ENCODE peak calls at places on chromosomes 16 and 17, in four cellular contexts. R is ascending aorta, D is HAP-1, J is upper lobe of right lung. M is an unnamed sample.
A peak's percentile ranks its signal among the peaks of the same experiment; 100 is the strongest.

GRCh38 chr16:2028620-2029220 is 2.0 kb downstream of the NHERF2 start:
- DNase-seq in D (no peak), J (no peak), R (no peak), M (no peak)

GRCh38 chr17:40821536-40821935 is 878 bp downstream of the KRT10 start:
- DNase-seq in R (no peak), D (no peak), J (no peak), M (no peak)

GRCh38 chr16:84607061-84607460 is 10.8 kb downstream of the COTL1 start:
- DNase-seq in R (peak; percentile 50), D (no peak), J (no peak), M (no peak)

GRCh38 chr17:42695500-42695899 is 13.2 kb downstream of the CNTNAP1 start:
- DNase-seq in J (peak; percentile 62), D (no peak), R (no peak), M (no peak)

GRCh38 chr16:85607796-85608514 is 5.2 kb upstream of the GSE1 start:
- DNase-seq in D (no peak), J (no peak), R (no peak), M (no peak)

GRCh38 chr16:78775161-78775561 is 675.7 kb downstream of the WWOX start:
- DNase-seq in D (no peak), R (no peak), J (no peak), M (no peak)

GRCh38 chr17:32302860-32303649 is 37.4 kb downstream of the RHBDL3 start:
- DNase-seq in R (no peak), J (no peak), D (peak; percentile 91), M (no peak)

GRCh38 chr16:81995651-81996050 is 15.6 kb downstream of the SDR42E1 start:
- DNase-seq in J (no peak), R (no peak), D (no peak), M (no peak)

GRCh38 chr16:31177136-31177535 is 2.8 kb upstream of the FUS start:
- DNase-seq in J (peak; percentile 68), D (no peak), R (no peak), M (no peak)

GRCh38 chr17:80920406-80920805 is 71.2 kb upstream of the CHMP6 start:
- DNase-seq in J (peak; percentile 51), D (no peak), R (no peak), M (no peak)

GRCh38 chr16:860891-861290 is 60.4 kb upstream of the GNG13 start:
- DNase-seq in D (no peak), R (no peak), J (no peak), M (no peak)

GRCh38 chr16:88382491-88383400 is at the start of gene ZNF469:
- DNase-seq in D (peak; percentile 42), R (no peak), J (peak; percentile 64), M (no peak)

GRCh38 chr16:897200-897543 is 73.6 kb downstream of the LMF1 start:
- DNase-seq in R (no peak), J (no peak), D (no peak), M (no peak)

GRCh38 chr17:44351464-44351863 is 6.4 kb downstream of the GRN start:
- DNase-seq in J (no peak), R (no peak), D (no peak), M (no peak)

GRCh38 chr17:79943354-79944241 is 92.1 kb downstream of the TBC1D16 start:
- DNase-seq in R (peak; percentile 56), J (peak; percentile 39), D (peak; percentile 4), M (no peak)

GRCh38 chr16:85649411-85649977 is 36.4 kb downstream of the GSE1 start:
- DNase-seq in J (no peak), R (no peak), D (no peak), M (no peak)

GRCh38 chr16:85126731-85127662 is 14.7 kb upstream of the CIBAR2 start:
- DNase-seq in D (peak; percentile 36), J (no peak), R (peak; percentile 90), M (no peak)

GRCh38 chr17:17605747-17606083 is 14.2 kb upstream of the PEMT start:
- DNase-seq in J (no peak), D (no peak), R (no peak), M (no peak)

GRCh38 chr16:35598696-35599332 is 2139.4 kb downstream of the TP53TG3F start:
- DNase-seq in J (no peak), R (no peak), D (no peak), M (no peak)

GRCh38 chr16:995087-995486 is 13.5 kb downstream of the SOX8 start:
- DNase-seq in D (no peak), R (no peak), J (no peak), M (no peak)

GRCh38 chr16:49013727-49014080 is 267.9 kb downstream of the CBLN1 start:
- DNase-seq in D (no peak), J (no peak), R (no peak), M (no peak)

GRCh38 chr17:21072623-21073278 is 29.9 kb upstream of the USP22 start:
- DNase-seq in D (no peak), R (no peak), J (no peak), M (no peak)

GRCh38 chr17:69853533-69854262 is 221.3 kb upstream of the KCNJ16 start:
- DNase-seq in J (no peak), D (no peak), R (no peak), M (no peak)

GRCh38 chr16:61858996-61859395 is 177.2 kb downstream of the CDH8 start:
- DNase-seq in J (no peak), D (no peak), R (no peak), M (no peak)

GRCh38 chr17:82116246-82116645 is 18.2 kb upstream of the FASN start:
- DNase-seq in D (no peak), R (no peak), J (no peak), M (no peak)

GRCh38 chr16:88378401-88378800 is 4.4 kb upstream of the ZNF469 start:
- DNase-seq in D (no peak), J (peak; percentile 60), R (no peak), M (no peak)

GRCh38 chr16:84358601-84359295 is 9.6 kb upstream of the ATP2C2 start:
- DNase-seq in J (no peak), D (no peak), R (no peak), M (no peak)

GRCh38 chr16:86571197-86571915 is 4.7 kb downstream of the FOXC2 start:
- DNase-seq in D (no peak), J (no peak), R (no peak), M (no peak)

GRCh38 chr16:1788095-1788707 is 5.3 kb downstream of the IGFALS start:
- DNase-seq in J (peak; percentile 66), D (no peak), R (peak; percentile 57), M (no peak)

GRCh38 chr17:69725125-69725524 is 310.6 kb downstream of the MAP2K6 start:
- DNase-seq in R (no peak), D (no peak), J (no peak), M (no peak)

DNA sequence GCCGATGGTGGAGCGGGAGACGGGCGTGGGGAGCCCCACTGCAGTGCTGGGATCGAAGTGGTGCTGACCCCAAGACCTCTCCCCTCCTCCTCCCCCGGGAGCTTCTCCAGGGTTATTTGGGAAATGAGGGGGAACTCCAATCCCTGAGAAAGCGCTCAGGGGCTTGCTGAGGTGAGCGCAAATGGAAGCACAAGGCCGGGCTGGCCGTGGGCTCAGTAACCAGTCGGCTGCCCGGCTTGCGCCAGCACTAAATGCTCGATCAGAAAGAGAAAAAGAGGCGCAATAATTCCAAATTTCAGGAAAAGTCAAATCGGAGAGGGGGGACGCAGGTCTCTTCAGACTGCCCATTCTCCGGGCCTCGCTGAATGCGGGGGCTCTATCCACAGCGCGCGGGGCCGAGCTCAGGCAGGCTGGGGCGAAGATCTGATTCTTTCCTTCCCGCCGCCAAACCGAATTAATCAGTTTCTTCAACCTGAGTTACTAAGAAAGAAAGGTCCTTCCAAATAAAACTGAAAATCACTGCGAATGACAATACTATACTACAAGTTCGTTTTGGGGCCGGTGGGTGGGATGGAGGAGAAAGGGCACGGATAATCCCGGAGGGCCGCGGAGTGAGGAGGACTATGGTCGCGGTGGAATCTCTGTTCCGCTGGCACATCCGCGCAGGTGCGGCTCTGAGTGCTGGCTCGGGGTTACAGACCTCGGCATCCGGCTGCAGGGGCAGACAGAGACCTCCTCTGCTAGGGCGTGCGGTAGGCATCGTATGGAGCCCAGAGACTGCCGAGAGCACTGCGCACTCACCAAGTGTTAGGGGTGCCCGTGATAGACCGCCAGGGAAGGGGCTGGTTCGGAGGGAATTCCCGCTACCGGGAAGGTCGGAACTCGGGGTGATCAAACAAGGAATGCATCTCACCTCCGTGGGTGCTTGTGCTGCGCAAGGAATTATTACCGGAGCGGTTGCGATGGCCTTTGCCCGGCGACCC is 4.2 kb upstream of the DLX4 start:
- DNase-seq in R (no peak), J (no peak), D (no peak), M (no peak)
- H3K4me3 ChIP-seq in R (no peak overlapping the region), J (no peak overlapping the region), D (no peak overlapping the region), M (no peak overlapping the region)

GRCh38 chr17:1180434-1180742 is 607 bp upstream of the ABR start:
- DNase-seq in J (no peak), R (no peak), D (no peak), M (no peak)

GRCh38 chr17:1181769-1182137 is 2.0 kb upstream of the ABR start:
- DNase-seq in D (no peak), J (no peak), R (no peak), M (no peak)

GRCh38 chr17:1179635-1180433 is at the start of gene ABR:
- DNase-seq in J (peak; percentile 83), R (peak; percentile 79), D (peak; percentile 80), M (no peak)

GRCh38 chr17:1182831-1183578 is 3.2 kb upstream of the ABR start:
- DNase-seq in R (no peak), D (no peak), J (no peak), M (no peak)

GRCh38 chr17:1180958-1181768 is 1.4 kb upstream of the ABR start:
- DNase-seq in D (no peak), R (no peak), J (no peak), M (no peak)
- H3K4me1 ChIP-seq in D (peaks cover 7% of the 10 kb centered on the region), R (peaks cover 3% of the 10 kb centered on the region), J (peaks cover 39% of the 10 kb centered on the region), M (peaks cover 63% of the 10 kb centered on the region)

GRCh38 chr17:35052240-35052608 is 11.3 kb downstream of the RFFL start:
- DNase-seq in J (no peak), R (no peak), D (no peak), M (no peak)

GRCh38 chr17:35053204-35053603 is 10.3 kb downstream of the RFFL start:
- DNase-seq in D (no peak), J (no peak), R (no peak), M (no peak)

GRCh38 chr17:35051579-35052239 is 11.8 kb downstream of the RFFL start:
- DNase-seq in J (no peak), R (no peak), D (no peak), M (no peak)

GRCh38 chr17:35051183-35051578 is 12.3 kb downstream of the RFFL start:
- DNase-seq in R (no peak), J (no peak), D (no peak), M (no peak)

DNA sequence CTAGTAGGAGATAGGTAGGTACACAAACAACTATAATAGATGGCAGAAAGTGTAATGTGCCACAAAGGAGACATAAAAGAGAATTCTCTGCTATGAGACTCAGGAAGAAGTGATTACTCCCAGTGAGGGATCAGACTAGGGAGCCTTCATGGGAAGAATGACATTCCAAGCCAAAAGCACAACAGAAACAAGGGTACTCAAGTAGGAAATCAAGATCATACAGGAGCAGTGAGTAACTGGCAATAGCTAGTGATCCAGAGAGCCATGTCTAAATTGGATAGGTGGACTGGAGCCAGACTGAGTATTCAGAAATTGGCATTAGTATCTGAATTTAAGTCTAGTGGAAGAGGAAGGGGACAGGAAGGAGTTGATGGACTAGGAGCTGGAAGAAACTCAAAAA is 10.7 kb downstream of the RFFL start:
- DNase-seq in D (no peak), R (no peak), J (no peak), M (no peak)
- H3K4me3 ChIP-seq in D (no peak overlapping the region), R (no peak overlapping the region), J (no peak overlapping the region), M (no peak overlapping the region)

DNA sequence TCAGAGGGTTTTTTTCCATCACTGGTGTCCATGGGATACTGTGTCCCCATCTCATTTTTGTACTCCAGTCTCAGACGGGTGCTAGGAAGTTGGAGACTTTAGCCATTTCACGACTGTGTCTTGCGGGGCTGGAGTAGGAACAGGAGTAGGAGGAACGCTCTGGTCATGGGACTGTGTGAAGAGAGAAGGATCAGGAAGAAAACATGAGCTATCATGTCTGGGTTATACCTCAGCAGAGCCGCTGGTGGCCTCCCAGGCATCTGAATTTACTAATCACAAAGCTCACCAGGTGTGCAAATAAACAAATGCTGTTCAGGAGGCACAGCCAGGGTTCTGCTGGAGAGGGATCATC is 225.4 kb downstream of the SEC14L1 start:
- DNase-seq in R (no peak), D (no peak), J (no peak), M (no peak)
- H3K4me1 ChIP-seq in R (peaks cover 12% of the 10 kb centered on the region), D (no peaks in the 10 kb centered on the region), J (peaks cover 38% of the 10 kb centered on the region), M (peaks cover 47% of the 10 kb centered on the region)